ENCODE peak calls at places on chromosome 2, in seven cellular contexts. A is progenitor cell of endocrine pancreas, F is Peyer's patch, L is brain microvascular endothelial cell, I is H9, E is PC-9, G is neural progenitor cell. N is an unnamed sample.

GRCh38 chr2:187461294-187462261 is 13.5 kb upstream of the CALCRL start:
- DNase-seq in A (no peak), F (no peak), L (no peak), I (peak), E (no peak), G (peak), N (no peak)

GRCh38 chr2:177983183-177983788 is 89.3 kb downstream of the PDE11A start:
- DNase-seq in A (no peak), F (no peak), L (peak), I (peak), E (peak), G (peak), N (peak)

GRCh38 chr2:235027558-235028214 is 75.9 kb downstream of the SH3BP4 start:
- DNase-seq in A (no peak), F (no peak), L (peak), I (no peak), E (peak), G (no peak), N (no peak)

GRCh38 chr2:70994055-70994444 is 623 bp downstream of the TEX261 start:
- DNase-seq in A (no peak), F (no peak), L (no peak), I (no peak), E (no peak), G (peak), N (peak)

GRCh38 chr2:160742679-160743078 is 249.1 kb upstream of the RBMS1 start:
- DNase-seq in A (no peak), F (no peak), L (no peak), I (no peak), E (no peak), G (no peak), N (no peak)

GRCh38 chr2:8534729-8535397 is 147.0 kb upstream of the ID2 start:
- DNase-seq in A (no peak), F (no peak), L (no peak), I (no peak), E (no peak), G (no peak), N (no peak)

GRCh38 chr2:79935771-79936657 is 368.5 kb downstream of the LRRTM1 start:
- DNase-seq in A (peak), F (no peak), L (peak), I (peak), E (peak), G (peak), N (peak)

GRCh38 chr2:46258937-46259781 is 38.0 kb upstream of the EPAS1 start:
- DNase-seq in A (no peak), F (no peak), L (no peak), I (no peak), E (no peak), G (no peak), N (no peak)

GRCh38 chr2:238509151-238509820 is 82.6 kb downstream of the ASB1 start:
- DNase-seq in A (no peak), F (no peak), L (no peak), I (peak), E (no peak), G (peak), N (no peak)

GRCh38 chr2:18435425-18436037 is 124.9 kb downstream of the RDH14 start:
- DNase-seq in A (peak), F (no peak), L (peak), I (no peak), E (peak), G (peak), N (peak)

GRCh38 chr2:46826898-46827245 is 88.7 kb downstream of the MCFD2 start:
- DNase-seq in A (no peak), F (no peak), L (no peak), I (no peak), E (no peak), G (no peak), N (no peak)

GRCh38 chr2:218860950-218861381 is 1.4 kb downstream of the WNT6 start:
- DNase-seq in A (no peak), F (no peak), L (no peak), I (peak), E (no peak), G (peak), N (peak)

GRCh38 chr2:99663641-99664040 is 173.8 kb upstream of the REV1 start:
- DNase-seq in A (no peak), F (no peak), L (no peak), I (no peak), E (no peak), G (no peak), N (no peak)

GRCh38 chr2:108407864-108408729 is 30.3 kb downstream of the SULT1C4 start:
- DNase-seq in A (no peak), F (no peak), L (no peak), I (no peak), E (no peak), G (no peak), N (no peak)

GRCh38 chr2:136384541-136385303 is 266.8 kb upstream of the CXCR4 start:
- DNase-seq in A (no peak), F (peak), L (peak), I (peak), E (no peak), G (peak), N (peak)

GRCh38 chr2:111117666-111118454 is 2.9 kb upstream of the BCL2L11 start:
- DNase-seq in A (no peak), F (peak), L (peak), I (peak), E (no peak), G (peak), N (peak)

GRCh38 chr2:196324212-196324611 is 152.8 kb upstream of the STK17B start:
- DNase-seq in A (no peak), F (no peak), L (no peak), I (no peak), E (no peak), G (no peak), N (no peak)

GRCh38 chr2:202269585-202269984 is 4.0 kb downstream of the NOP58 start:
- DNase-seq in A (no peak), F (no peak), L (no peak), I (no peak), E (no peak), G (no peak), N (no peak)

GRCh38 chr2:237254369-237254861 is 159.5 kb downstream of the COL6A3 start:
- DNase-seq in A (no peak), F (no peak), L (peak), I (no peak), E (no peak), G (no peak), N (no peak)

GRCh38 chr2:173999724-174000123 is 34.6 kb upstream of the SP3 start:
- DNase-seq in A (no peak), F (no peak), L (no peak), I (no peak), E (no peak), G (no peak), N (no peak)

GRCh38 chr2:99337164-99337930 is at the start of gene EIF5B:
- DNase-seq in A (peak), F (peak), L (peak), I (peak), E (peak), G (peak), N (peak)

GRCh38 chr2:3986063-3986462 is 282.7 kb downstream of the DCDC2C start:
- DNase-seq in A (no peak), F (no peak), L (no peak), I (no peak), E (no peak), G (no peak), N (no peak)

GRCh38 chr2:201696151-201696659 is 2.2 kb downstream of the MPP4 start:
- DNase-seq in A (no peak), F (no peak), L (peak), I (no peak), E (no peak), G (no peak), N (no peak)

DNA sequence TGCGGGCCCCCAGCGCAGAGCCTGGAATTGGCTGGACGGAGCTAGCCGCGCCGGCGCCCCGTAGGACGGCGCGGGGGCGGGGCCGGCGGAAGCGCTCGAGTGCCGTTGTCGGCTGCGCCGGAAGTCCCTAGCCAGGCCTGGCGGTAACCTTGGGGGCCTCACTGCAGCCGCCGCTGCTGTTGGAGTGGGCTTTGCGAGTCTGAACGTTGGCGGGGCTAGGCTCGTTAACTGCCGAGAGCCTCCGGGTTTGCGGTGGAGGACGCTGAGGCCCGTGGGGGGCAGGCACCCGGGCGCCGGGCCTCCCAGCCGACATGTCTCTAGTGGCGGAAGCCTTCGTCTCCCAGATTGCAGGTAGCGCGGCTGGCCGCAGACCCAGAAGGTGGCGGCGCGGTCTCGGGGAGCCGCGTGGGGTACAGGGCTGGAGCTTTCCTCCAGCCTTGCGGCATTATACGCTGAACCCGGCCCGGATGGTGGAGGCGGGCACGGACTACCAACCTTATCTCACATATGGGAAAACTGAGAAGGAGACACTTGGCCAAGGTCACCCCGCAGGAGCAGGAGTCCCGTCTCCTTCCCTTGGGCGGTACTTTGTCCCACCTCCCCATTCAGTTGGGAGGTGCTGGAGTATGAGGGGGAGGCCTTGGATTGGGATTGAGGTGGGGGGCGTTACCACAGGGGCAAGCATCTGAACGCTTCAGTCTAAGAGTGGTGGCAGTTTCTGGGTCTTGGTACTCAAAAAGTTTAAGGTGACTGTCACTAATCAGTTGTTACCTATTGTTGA is at the start of gene MTX2:
- DNase-seq in A (peak), F (peak), L (peak), I (peak), E (peak), G (peak), N (peak)
- TF ChIP-seq CTCF in A (peak), F (peak), L (peak), I (no peak), E (peak), G (peak), N (no peak)

GRCh38 chr2:144625216-144626010 is 105.5 kb upstream of the ZEB2 start:
- DNase-seq in A (no peak), F (no peak), L (no peak), I (no peak), E (no peak), G (no peak), N (no peak)

GRCh38 chr2:144624451-144624850 is 104.5 kb upstream of the ZEB2 start:
- DNase-seq in A (no peak), F (no peak), L (no peak), I (no peak), E (no peak), G (no peak), N (no peak)

GRCh38 chr2:144629937-144630336 is 110.0 kb upstream of the ZEB2 start:
- DNase-seq in A (no peak), F (no peak), L (no peak), I (no peak), E (no peak), G (no peak), N (no peak)

GRCh38 chr2:144630459-144631215 is 110.7 kb upstream of the ZEB2 start:
- DNase-seq in A (no peak), F (no peak), L (no peak), I (no peak), E (no peak), G (no peak), N (no peak)

GRCh38 chr2:144628566-144628965 is 108.6 kb upstream of the ZEB2 start:
- DNase-seq in A (no peak), F (no peak), L (no peak), I (no peak), E (no peak), G (no peak), N (no peak)
- TF ChIP-seq CTCF in A (no peak), F (no peak), L (no peak), I (no peak), E (no peak), G (no peak), N (no peak)

GRCh38 chr2:189498205-189498604 is 56.9 kb downstream of the WDR75 start:
- DNase-seq in A (no peak), F (no peak), L (no peak), I (no peak), E (no peak), G (no peak), N (no peak)
- TF ChIP-seq CTCF in A (no peak), F (no peak), L (peak), I (no peak), E (no peak), G (no peak), N (no peak)

GRCh38 chr2:172109256-172109655 is 6.6 kb upstream of the DLX2 start:
- DNase-seq in A (no peak), F (no peak), L (no peak), I (no peak), E (no peak), G (no peak), N (no peak)
- TF ChIP-seq CTCF in A (no peak), F (no peak), L (no peak), I (no peak), E (no peak), G (no peak), N (no peak)

DNA sequence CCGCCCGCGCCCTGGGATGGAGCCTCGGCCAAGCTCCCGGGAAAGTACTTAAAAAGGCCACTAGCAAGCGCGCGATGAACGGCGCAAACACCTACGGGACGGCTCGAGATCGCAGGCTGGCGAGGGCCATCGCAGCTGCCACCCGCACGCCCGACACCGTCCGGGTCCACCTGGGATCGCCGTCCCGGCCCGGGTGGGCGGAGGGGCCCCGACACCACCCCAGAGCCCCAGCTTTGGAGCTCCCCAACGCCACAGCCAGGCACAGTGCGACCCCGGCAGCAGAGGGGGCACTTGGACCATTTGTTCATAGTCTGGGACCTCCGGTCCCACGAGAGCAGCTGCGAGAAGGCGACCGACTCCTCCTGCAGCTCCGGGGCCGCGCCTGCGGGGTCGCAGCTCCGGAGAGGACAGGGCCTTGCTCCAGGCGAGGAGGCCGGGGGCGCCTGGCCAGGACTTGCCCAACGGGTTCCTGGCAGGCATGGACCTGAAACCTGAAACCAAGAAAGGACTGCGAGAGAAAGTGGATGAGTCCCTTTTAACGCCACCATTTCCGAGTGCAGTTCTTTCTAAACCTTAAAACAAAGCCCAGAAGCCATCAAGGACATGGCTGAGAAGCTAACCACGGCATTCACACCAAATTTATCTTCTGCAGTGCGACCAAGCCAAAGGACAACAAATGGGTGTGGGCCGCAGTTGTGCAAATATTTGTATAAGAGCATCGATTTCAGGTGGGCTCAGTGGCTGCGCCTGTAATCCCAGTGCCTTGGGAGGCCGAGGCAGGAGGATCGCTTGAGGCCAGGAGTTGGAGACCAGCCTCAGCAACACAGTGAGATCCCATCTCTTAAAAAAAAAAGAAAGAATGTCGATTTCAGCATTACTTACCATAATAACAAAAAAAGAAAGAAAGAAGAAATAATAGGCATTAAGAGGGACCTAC is 54.0 kb upstream of the IMP4 start:
- DNase-seq in A (no peak), F (no peak), L (no peak), I (peak), E (no peak), G (peak), N (no peak)
- TF ChIP-seq CTCF in A (peak), F (no peak), L (no peak), I (peak), E (no peak), G (peak), N (no peak)

GRCh38 chr2:78351208-78351607 is 674.3 kb upstream of the REG3G start:
- DNase-seq in A (no peak), F (no peak), L (no peak), I (no peak), E (no peak), G (peak), N (no peak)
- TF ChIP-seq CTCF in A (peak), F (peak), L (no peak), I (peak), E (peak), G (peak), N (peak)

N was measured in nephron progenitor cell.